ENCODE peak calls at places on chromosomes 11 and 22, in five cellular contexts. One of them, this sample, is unnamed. For H3K9me3, the result is how much of the 10 kb centered on the place peaks cover.

GRCh38 chr22:26632422-26633155 is 10.8 kb downstream of the CRYBA4 start:
- DNase-seq in mucosa of descending colon: no peak
- DNase-seq in heart left ventricle: no peak
- DNase-seq in tibial artery: no peak
- DNase-seq in stomach: no peak
- DNase-seq in this sample: no peak

GRCh38 chr11:71181566-71181965 is 70.8 kb downstream of the SHANK2 start:
- DNase-seq in tibial artery: no peak
- DNase-seq in mucosa of descending colon: no peak
- DNase-seq in stomach: no peak
- DNase-seq in heart left ventricle: no peak
- DNase-seq in this sample: no peak

GRCh38 chr11:45607995-45608394 is 57.4 kb downstream of the CHST1 start:
- DNase-seq in stomach: no peak
- DNase-seq in tibial artery: no peak
- DNase-seq in mucosa of descending colon: no peak
- DNase-seq in heart left ventricle: no peak
- DNase-seq in this sample: peak

GRCh38 chr22:20106849-20107237 is 9.1 kb upstream of the RANBP1 start:
- DNase-seq in tibial artery: no peak
- DNase-seq in mucosa of descending colon: peak
- DNase-seq in heart left ventricle: peak
- DNase-seq in stomach: no peak
- DNase-seq in this sample: no peak

GRCh38 chr22:23219787-23220484 is 39.6 kb downstream of the BCR start:
- DNase-seq in stomach: peak
- DNase-seq in mucosa of descending colon: peak
- DNase-seq in tibial artery: no peak
- DNase-seq in heart left ventricle: no peak
- DNase-seq in this sample: peak

GRCh38 chr11:819129-819931 is 616 bp downstream of the PNPLA2 start:
- DNase-seq in mucosa of descending colon: peak
- DNase-seq in tibial artery: peak
- DNase-seq in stomach: peak
- DNase-seq in heart left ventricle: peak
- DNase-seq in this sample: peak

GRCh38 chr11:44862546-44863101 is 88.1 kb downstream of the TP53I11 start:
- DNase-seq in mucosa of descending colon: no peak
- DNase-seq in stomach: no peak
- DNase-seq in heart left ventricle: no peak
- DNase-seq in tibial artery: no peak
- DNase-seq in this sample: no peak

GRCh38 chr11:85663781-85664560 is 958 bp downstream of the CREBZF start:
- DNase-seq in tibial artery: peak
- DNase-seq in stomach: peak
- DNase-seq in heart left ventricle: peak
- DNase-seq in mucosa of descending colon: peak
- DNase-seq in this sample: peak

GRCh38 chr11:33615751-33616150 is 84.9 kb downstream of the C11orf91 start:
- DNase-seq in tibial artery: no peak
- DNase-seq in stomach: no peak
- DNase-seq in heart left ventricle: no peak
- DNase-seq in mucosa of descending colon: no peak
- DNase-seq in this sample: no peak

GRCh38 chr11:123300874-123301695 is 106.0 kb upstream of the CLMP start:
- DNase-seq in tibial artery: no peak
- DNase-seq in heart left ventricle: no peak
- DNase-seq in stomach: no peak
- DNase-seq in mucosa of descending colon: no peak
- DNase-seq in this sample: no peak

GRCh38 chr11:97739892-97740782 is 1280.6 kb upstream of the CNTN5 start:
- DNase-seq in stomach: no peak
- DNase-seq in tibial artery: no peak
- DNase-seq in heart left ventricle: no peak
- DNase-seq in mucosa of descending colon: no peak
- DNase-seq in this sample: no peak

GRCh38 chr11:133793271-133793848 is 52.0 kb downstream of the SPATA19 start:
- DNase-seq in stomach: no peak
- DNase-seq in tibial artery: no peak
- DNase-seq in mucosa of descending colon: no peak
- DNase-seq in heart left ventricle: no peak
- DNase-seq in this sample: no peak

GRCh38 chr11:61359541-61359940 is 2.1 kb downstream of the CYB561A3 start:
- DNase-seq in stomach: no peak
- DNase-seq in tibial artery: no peak
- DNase-seq in mucosa of descending colon: peak
- DNase-seq in heart left ventricle: no peak
- DNase-seq in this sample: peak

GRCh38 chr11:57787920-57788716 is 26.5 kb downstream of the CTNND1 start:
- DNase-seq in tibial artery: no peak
- DNase-seq in mucosa of descending colon: no peak
- DNase-seq in stomach: no peak
- DNase-seq in heart left ventricle: no peak
- DNase-seq in this sample: no peak

GRCh38 chr22:39808087-39808486 is 85.5 kb downstream of the ENTHD1 start:
- DNase-seq in heart left ventricle: no peak
- DNase-seq in tibial artery: no peak
- DNase-seq in mucosa of descending colon: peak
- DNase-seq in stomach: no peak
- DNase-seq in this sample: peak

GRCh38 chr22:36397081-36397766 is 9.5 kb upstream of the MYH9 start:
- DNase-seq in stomach: no peak
- DNase-seq in heart left ventricle: no peak
- DNase-seq in mucosa of descending colon: no peak
- DNase-seq in tibial artery: no peak
- DNase-seq in this sample: no peak

GRCh38 chr11:113263458-113264095 is 50.8 kb upstream of the TTC12 start:
- DNase-seq in heart left ventricle: no peak
- DNase-seq in tibial artery: no peak
- DNase-seq in stomach: no peak
- DNase-seq in mucosa of descending colon: no peak
- DNase-seq in this sample: no peak

GRCh38 chr11:1749787-1750351 is 526 bp downstream of the IFITM10 start:
- DNase-seq in heart left ventricle: no peak
- DNase-seq in tibial artery: peak
- DNase-seq in stomach: no peak
- DNase-seq in mucosa of descending colon: no peak
- DNase-seq in this sample: no peak

GRCh38 chr11:10728779-10729472 is 22.1 kb upstream of the CTR9 start:
- DNase-seq in mucosa of descending colon: no peak
- DNase-seq in stomach: no peak
- DNase-seq in tibial artery: no peak
- DNase-seq in heart left ventricle: no peak
- DNase-seq in this sample: no peak

GRCh38 chr11:16815047-16815767 is 76.8 kb downstream of the C11orf58 start:
- DNase-seq in stomach: peak
- DNase-seq in mucosa of descending colon: peak
- DNase-seq in tibial artery: peak
- DNase-seq in heart left ventricle: no peak
- DNase-seq in this sample: peak

GRCh38 chr11:21866781-21867180 is 326.1 kb upstream of the ANO5 start:
- DNase-seq in stomach: no peak
- DNase-seq in tibial artery: no peak
- DNase-seq in heart left ventricle: no peak
- DNase-seq in mucosa of descending colon: no peak
- DNase-seq in this sample: no peak

GRCh38 chr22:46219650-46220049 is 30.4 kb downstream of the CDPF1 start:
- DNase-seq in stomach: no peak
- DNase-seq in mucosa of descending colon: no peak
- DNase-seq in heart left ventricle: no peak
- DNase-seq in tibial artery: no peak
- DNase-seq in this sample: no peak

GRCh38 chr11:69474736-69475135 is 6.7 kb upstream of the LINC01488 start:
- DNase-seq in mucosa of descending colon: no peak
- DNase-seq in tibial artery: no peak
- DNase-seq in stomach: no peak
- DNase-seq in heart left ventricle: peak
- DNase-seq in this sample: no peak

GRCh38 chr22:27377901-27378300 is 423.7 kb downstream of the MN1 start:
- DNase-seq in heart left ventricle: no peak
- DNase-seq in mucosa of descending colon: no peak
- DNase-seq in tibial artery: no peak
- DNase-seq in stomach: peak
- DNase-seq in this sample: peak

GRCh38 chr22:42388130-42388797 is 43.9 kb downstream of the NFAM1 start:
- DNase-seq in heart left ventricle: no peak
- DNase-seq in stomach: no peak
- DNase-seq in mucosa of descending colon: no peak
- DNase-seq in tibial artery: no peak
- DNase-seq in this sample: no peak

GRCh38 chr11:91981995-91982394 is 242.6 kb upstream of the FAT3 start:
- DNase-seq in mucosa of descending colon: peak
- DNase-seq in stomach: no peak
- DNase-seq in tibial artery: peak
- DNase-seq in heart left ventricle: no peak
- DNase-seq in this sample: peak

GRCh38 chr22:19615867-19616581 is 91.8 kb upstream of the CLDN5 start:
- DNase-seq in heart left ventricle: no peak
- DNase-seq in tibial artery: no peak
- DNase-seq in mucosa of descending colon: no peak
- DNase-seq in stomach: no peak
- DNase-seq in this sample: no peak

GRCh38 chr22:19874307-19875060 is 19.8 kb upstream of the GNB1L start:
- DNase-seq in stomach: peak
- DNase-seq in tibial artery: peak
- DNase-seq in mucosa of descending colon: peak
- DNase-seq in heart left ventricle: peak
- DNase-seq in this sample: peak

GRCh38 chr11:57205046-57205671 is 23.4 kb downstream of the LRRC55 start:
- DNase-seq in stomach: no peak
- DNase-seq in mucosa of descending colon: no peak
- DNase-seq in heart left ventricle: no peak
- DNase-seq in tibial artery: no peak
- DNase-seq in this sample: no peak

GRCh38 chr11:7098235-7098832 is 9.5 kb downstream of the RBMXL2 start:
- DNase-seq in tibial artery: no peak
- DNase-seq in mucosa of descending colon: no peak
- DNase-seq in stomach: no peak
- DNase-seq in heart left ventricle: no peak
- DNase-seq in this sample: no peak

GRCh38 chr11:44894217-44894617 is 56.5 kb downstream of the TP53I11 start:
- DNase-seq in tibial artery: peak
- DNase-seq in heart left ventricle: peak
- DNase-seq in stomach: peak
- DNase-seq in mucosa of descending colon: peak
- DNase-seq in this sample: peak

GRCh38 chr11:43738600-43739409 is 58.3 kb downstream of the HSD17B12 start:
- DNase-seq in heart left ventricle: no peak
- DNase-seq in mucosa of descending colon: no peak
- DNase-seq in tibial artery: no peak
- DNase-seq in stomach: no peak
- DNase-seq in this sample: no peak

GRCh38 chr11:12889243-12889642 is 119.9 kb upstream of the RASSF10 start:
- DNase-seq in heart left ventricle: no peak
- DNase-seq in stomach: no peak
- DNase-seq in mucosa of descending colon: no peak
- DNase-seq in tibial artery: peak
- DNase-seq in this sample: no peak

GRCh38 chr11:12886508-12886907 is 122.6 kb upstream of the RASSF10 start:
- DNase-seq in stomach: no peak
- DNase-seq in tibial artery: no peak
- DNase-seq in mucosa of descending colon: no peak
- DNase-seq in heart left ventricle: no peak
- DNase-seq in this sample: no peak

GRCh38 chr11:12885717-12886226 is 123.3 kb upstream of the RASSF10 start:
- DNase-seq in tibial artery: no peak
- DNase-seq in mucosa of descending colon: no peak
- DNase-seq in stomach: no peak
- DNase-seq in heart left ventricle: no peak
- DNase-seq in this sample: no peak

GRCh38 chr11:12890476-12890875 is 118.6 kb upstream of the RASSF10 start:
- DNase-seq in heart left ventricle: no peak
- DNase-seq in tibial artery: no peak
- DNase-seq in mucosa of descending colon: no peak
- DNase-seq in stomach: no peak
- DNase-seq in this sample: no peak

GRCh38 chr11:12888525-12889158 is 120.5 kb upstream of the RASSF10 start:
- DNase-seq in heart left ventricle: peak
- DNase-seq in stomach: peak
- DNase-seq in mucosa of descending colon: peak
- DNase-seq in tibial artery: peak
- DNase-seq in this sample: peak
- TF ChIP-seq CTCF in heart left ventricle: peak
- TF ChIP-seq CTCF in stomach: peak
- TF ChIP-seq CTCF in mucosa of descending colon: peak
- TF ChIP-seq CTCF in tibial artery: peak
- TF ChIP-seq CTCF in this sample: peak

GRCh38 chr22:47472636-47473035 is 710.2 kb downstream of the TBC1D22A start:
- DNase-seq in tibial artery: no peak
- DNase-seq in mucosa of descending colon: no peak
- DNase-seq in heart left ventricle: no peak
- DNase-seq in stomach: no peak
- DNase-seq in this sample: no peak

GRCh38 chr22:47474895-47475294 is 712.4 kb downstream of the TBC1D22A start:
- DNase-seq in stomach: no peak
- DNase-seq in tibial artery: no peak
- DNase-seq in mucosa of descending colon: no peak
- DNase-seq in heart left ventricle: no peak
- DNase-seq in this sample: no peak

GRCh38 chr22:47474464-47474863 is 712.0 kb downstream of the TBC1D22A start:
- DNase-seq in mucosa of descending colon: no peak
- DNase-seq in heart left ventricle: no peak
- DNase-seq in stomach: no peak
- DNase-seq in tibial artery: no peak
- DNase-seq in this sample: no peak

DNA sequence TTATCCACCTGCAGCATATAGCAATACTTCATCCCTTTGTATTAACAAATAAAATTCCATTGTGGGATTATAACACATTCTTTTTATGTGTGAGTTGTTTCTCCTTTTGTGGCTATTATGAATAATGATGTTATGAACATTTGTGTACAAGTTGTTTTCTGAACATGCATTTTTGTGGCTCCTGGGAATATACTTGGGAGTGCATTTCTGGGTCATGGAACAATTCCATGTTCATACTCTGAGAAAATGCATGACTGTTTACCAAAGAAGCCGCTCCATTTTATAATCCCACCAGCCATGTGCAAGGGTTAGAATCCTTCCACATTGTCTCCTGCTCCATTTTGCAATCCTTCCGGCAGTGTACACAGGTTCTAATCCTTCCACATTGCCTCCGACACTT is 713.8 kb downstream of the TBC1D22A start:
- DNase-seq in stomach: no peak
- DNase-seq in heart left ventricle: no peak
- DNase-seq in tibial artery: no peak
- DNase-seq in mucosa of descending colon: no peak
- DNase-seq in this sample: no peak
- H3K9me3 ChIP-seq in stomach: under half
- H3K9me3 ChIP-seq in heart left ventricle: under half
- H3K9me3 ChIP-seq in tibial artery: under half
- H3K9me3 ChIP-seq in mucosa of descending colon: under half
- H3K9me3 ChIP-seq in this sample: under half

GRCh38 chr11:8786933-8787332 is 104.3 kb downstream of the RPL27A start:
- DNase-seq in mucosa of descending colon: no peak
- DNase-seq in heart left ventricle: no peak
- DNase-seq in stomach: no peak
- DNase-seq in tibial artery: no peak
- DNase-seq in this sample: no peak
- TF ChIP-seq CTCF in mucosa of descending colon: no peak
- TF ChIP-seq CTCF in heart left ventricle: no peak
- TF ChIP-seq CTCF in stomach: no peak
- TF ChIP-seq CTCF in tibial artery: peak
- TF ChIP-seq CTCF in this sample: no peak

GRCh38 chr11:55357560-55358184 is 10.1 kb upstream of the OR4A15 start:
- DNase-seq in heart left ventricle: no peak
- DNase-seq in tibial artery: no peak
- DNase-seq in stomach: no peak
- DNase-seq in mucosa of descending colon: no peak
- DNase-seq in this sample: no peak
- H3K9me3 ChIP-seq in heart left ventricle: under half
- H3K9me3 ChIP-seq in tibial artery: under half
- H3K9me3 ChIP-seq in stomach: under half
- H3K9me3 ChIP-seq in mucosa of descending colon: half or more
- H3K9me3 ChIP-seq in this sample: under half

This sample was measured in colonic mucosa.